ENCODE peak calls at places on chromosomes 13 and 19, in eight cellular contexts. G is brain microvascular endothelial cell, N is fibroblast of pulmonary artery, H is AG09309, P is cardiac fibroblast, Q is upper lobe of right lung, T is bronchial epithelial cell, O is Panc1. Z is an unnamed sample.

GRCh38 chr13:113843063-113843654 is 20.7 kb downstream of the GAS6 start:
- DNase-seq in O (no peak), G (no peak), H (no peak), N (no peak), T (no peak), Q (peak), P (no peak), Z (no peak)

GRCh38 chr13:104143760-104144406 is 1077.7 kb upstream of the SLC10A2 start:
- DNase-seq in P (no peak), N (no peak), G (no peak), H (no peak), Q (no peak), T (no peak), O (no peak), Z (no peak)

GRCh38 chr19:57637379-57637778 is 4.4 kb downstream of the ZNF211 start:
- DNase-seq in N (no peak), T (no peak), H (no peak), P (no peak), O (no peak), Q (no peak), G (no peak), Z (no peak)

GRCh38 chr13:43608400-43609137 is 178.2 kb downstream of the ENOX1 start:
- DNase-seq in G (no peak), O (no peak), Q (no peak), H (no peak), N (no peak), T (no peak), P (no peak), Z (no peak)

GRCh38 chr19:19274146-19274545 is 1.0 kb upstream of the TM6SF2 start:
- DNase-seq in P (no peak), Q (no peak), G (no peak), O (no peak), H (no peak), T (no peak), N (no peak), Z (no peak)

GRCh38 chr13:35804901-35805300 is 326.3 kb downstream of the DCLK1 start:
- DNase-seq in H (peak), P (peak), T (no peak), Q (no peak), N (no peak), G (no peak), O (no peak), Z (no peak)

GRCh38 chr19:16075430-16076153 is 703 bp upstream of the TPM4 start:
- DNase-seq in T (no peak), P (peak), Q (peak), H (no peak), N (no peak), O (no peak), G (no peak), Z (no peak)

GRCh38 chr19:43562698-43563241 is 12.6 kb downstream of the XRCC1 start:
- DNase-seq in P (peak), N (peak), H (peak), T (peak), Q (peak), O (peak), G (peak), Z (no peak)

GRCh38 chr19:42149447-42150202 is 17.4 kb upstream of the POU2F2 start:
- DNase-seq in O (no peak), H (no peak), Q (no peak), T (no peak), P (no peak), G (no peak), N (no peak), Z (no peak)

GRCh38 chr13:34634443-34634842 is 307.6 kb upstream of the NBEA start:
- DNase-seq in H (no peak), G (no peak), N (no peak), T (no peak), P (no peak), O (no peak), Q (no peak), Z (no peak)
- H3K4me3 ChIP-seq in H (no peak), G (no peak), N (no peak), T (no peak), P (no peak), O (no peak), Q (no peak), Z (no peak)

GRCh38 chr19:28731577-28731976 is 481.4 kb downstream of the UQCRFS1 start:
- DNase-seq in N (no peak), P (no peak), H (no peak), Q (no peak), T (no peak), O (no peak), G (no peak), Z (no peak)
- TF ChIP-seq CTCF in N (no peak), P (no peak), H (no peak), Q (no peak), T (no peak), O (no peak), G (no peak), Z (no peak)

GRCh38 chr19:49806613-49806946 is 6.5 kb downstream of the FUZ start:
- DNase-seq in T (no peak), P (no peak), G (no peak), H (no peak), N (no peak), Q (no peak), O (no peak), Z (no peak)

GRCh38 chr19:49809155-49809986 is 3.7 kb downstream of the FUZ start:
- DNase-seq in Q (peak), P (no peak), H (no peak), T (no peak), N (no peak), G (no peak), O (no peak), Z (no peak)

GRCh38 chr19:49807174-49807830 is 5.8 kb downstream of the FUZ start:
- DNase-seq in Q (no peak), T (no peak), P (no peak), N (no peak), O (no peak), G (no peak), H (no peak), Z (no peak)

GRCh38 chr19:49808762-49809154 is 4.3 kb downstream of the FUZ start:
- DNase-seq in P (peak), H (peak), T (peak), N (peak), Q (peak), G (peak), O (no peak), Z (no peak)

GRCh38 chr19:49807888-49808675 is 5.0 kb downstream of the FUZ start:
- DNase-seq in O (no peak), T (no peak), N (no peak), H (no peak), P (no peak), G (no peak), Q (no peak), Z (no peak)
- H3K4me3 ChIP-seq in O (no peak), T (no peak), N (peak), H (peak), P (no peak), G (peak), Q (peak), Z (peak)

GRCh38 chr13:99614465-99614885 is 113.2 kb downstream of the TM9SF2 start:
- DNase-seq in O (no peak), G (no peak), T (peak), Q (no peak), H (no peak), N (peak), P (peak), Z (no peak)
- TF ChIP-seq CTCF in O (peak), G (peak), T (peak), Q (peak), H (peak), N (peak), P (peak), Z (peak)

DNA sequence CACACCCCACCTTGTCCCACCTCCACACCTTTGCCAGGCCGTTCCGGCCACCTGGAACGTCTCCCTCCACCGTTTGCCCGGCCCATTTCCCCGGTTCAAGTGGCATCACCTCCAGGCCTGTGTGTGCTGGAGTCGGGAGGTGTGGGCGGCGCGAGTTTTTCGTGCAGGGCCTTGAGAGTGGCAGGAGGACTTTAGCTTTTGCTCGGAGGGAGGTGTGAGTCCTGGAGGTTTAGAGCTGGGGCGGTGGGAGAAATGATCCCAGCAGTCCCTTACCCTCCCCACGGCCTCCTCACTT is 4.3 kb upstream of the PALM start:
- DNase-seq in O (no peak), Q (no peak), G (no peak), T (no peak), P (no peak), N (no peak), H (no peak), Z (no peak)
- H3K4me3 ChIP-seq in O (no peak), Q (peak), G (no peak), T (no peak), P (no peak), N (no peak), H (no peak), Z (peak)

GRCh38 chr13:39602614-39603366 is at the start of gene LHFPL6:
- DNase-seq in T (peak), Q (peak), G (peak), H (no peak), N (peak), O (no peak), P (peak), Z (no peak)
- TF ChIP-seq CTCF in T (peak), Q (peak), G (peak), H (peak), N (peak), O (peak), P (peak), Z (peak)

GRCh38 chr19:33797821-33798633 is 1.4 kb downstream of the KCTD15 start:
- DNase-seq in P (peak), O (no peak), Q (no peak), N (peak), H (no peak), T (no peak), G (no peak), Z (no peak)

GRCh38 chr19:33795370-33796163 is 1.1 kb upstream of the KCTD15 start:
- DNase-seq in H (no peak), G (peak), N (peak), P (peak), Q (peak), T (peak), O (no peak), Z (no peak)

GRCh38 chr19:33796164-33797100 is at the start of gene KCTD15:
- DNase-seq in O (no peak), H (no peak), G (no peak), P (peak), T (no peak), N (peak), Q (peak), Z (no peak)

GRCh38 chr19:33798701-33799111 is 2.0 kb downstream of the KCTD15 start:
- DNase-seq in Q (no peak), N (peak), O (no peak), H (no peak), P (peak), G (no peak), T (no peak), Z (no peak)

GRCh38 chr19:33794578-33795369 is 1.9 kb upstream of the KCTD15 start:
- DNase-seq in H (no peak), Q (no peak), T (no peak), G (no peak), N (peak), O (no peak), P (peak), Z (no peak)
- H3K4me3 ChIP-seq in H (peak), Q (peak), T (peak), G (peak), N (peak), O (peak), P (peak), Z (peak)

Z was measured in epithelial cell of proximal tubule.